ENCODE peak calls at places on chromosomes 11 and 22, in four cellular contexts. W is pancreas, J is uterus, R is right atrium auricular region. X is an unnamed sample.

GRCh38 chr11:2518112-2518982 is 73.5 kb downstream of the KCNQ1 start:
- DNase-seq in R (peak; percentile 47), W (peak; percentile 15), J (peak; percentile 11), X (no peak)

GRCh38 chr11:12526789-12527188 is 147.4 kb upstream of the TEAD1 start:
- DNase-seq in W (no peak), J (no peak), R (no peak), X (no peak)

GRCh38 chr11:36361901-36362391 is 65.9 kb downstream of the PRR5L start:
- DNase-seq in R (peak; percentile 63), J (no peak), W (no peak), X (no peak)

GRCh38 chr11:8122173-8122572 is 41.2 kb downstream of the TUB start:
- DNase-seq in R (no peak), J (no peak), W (no peak), X (no peak)

GRCh38 chr11:109150603-109151002 is 271.4 kb upstream of the C11orf87 start:
- DNase-seq in J (no peak), R (no peak), W (no peak), X (no peak)

GRCh38 chr22:24465566-24465965 is 29.6 kb upstream of the UPB1 start:
- DNase-seq in W (no peak), R (no peak), J (no peak), X (no peak)

GRCh38 chr11:10628506-10629236 is 60.2 kb upstream of the LYVE1 start:
- DNase-seq in W (no peak), J (no peak), R (no peak), X (no peak)

GRCh38 chr11:5488798-5489399 is 414 bp downstream of the OR52D1 start:
- DNase-seq in R (no peak), W (no peak), J (no peak), X (no peak)

GRCh38 chr11:2096919-2097301 is 42.3 kb downstream of the IGF2 start:
- DNase-seq in R (no peak), J (no peak), W (peak; percentile 22), X (peak; percentile 72)

GRCh38 chr22:39299829-39300178 is 19.6 kb downstream of the RPL3 start:
- DNase-seq in J (no peak), R (no peak), W (no peak), X (peak; percentile 66)

GRCh38 chr22:29665486-29665885 is 54.3 kb upstream of the CABP7 start:
- DNase-seq in W (no peak), R (no peak), J (no peak), X (no peak)

GRCh38 chr11:118364956-118365615 is 5.7 kb downstream of the UBE4A start:
- DNase-seq in W (no peak), R (no peak), J (no peak), X (no peak)

GRCh38 chr11:46336781-46337180 is 10.5 kb upstream of the DGKZ start:
- DNase-seq in R (no peak), J (no peak), W (no peak), X (no peak)

GRCh38 chr11:85647078-85647477 is 689 bp upstream of the TMEM126A start:
- DNase-seq in R (no peak), W (no peak), J (no peak), X (no peak)

GRCh38 chr22:22824340-22825212 is 63.0 kb upstream of the IGLL5 start:
- DNase-seq in R (no peak), W (no peak), J (no peak), X (no peak)

GRCh38 chr22:45526768-45527360 is 24.2 kb downstream of the FBLN1 start:
- DNase-seq in R (no peak), J (peak; percentile 43), W (no peak), X (no peak)

GRCh38 chr11:27293500-27294417 is 69.3 kb downstream of the CCDC34 start:
- DNase-seq in J (no peak), W (no peak), R (no peak), X (no peak)

GRCh38 chr11:93729129-93729616 is 12.1 kb downstream of the TAF1D start:
- DNase-seq in J (no peak), R (no peak), W (no peak), X (no peak)

GRCh38 chr11:120178441-120179070 is 32.3 kb upstream of the OAF start:
- DNase-seq in W (no peak), R (peak; percentile 56), J (peak; percentile 13), X (no peak)

GRCh38 chr22:25942126-25942988 is 200.4 kb downstream of the MYO18B start:
- DNase-seq in W (no peak), J (no peak), R (no peak), X (peak; percentile 45)

GRCh38 chr22:30357650-30358215 is 926 bp downstream of the CCDC157 start:
- DNase-seq in J (no peak), R (no peak), W (no peak), X (no peak)

GRCh38 chr11:119671048-119671447 is 58.0 kb downstream of the NECTIN1 start:
- DNase-seq in W (peak; percentile 48), R (peak; percentile 61), J (peak; percentile 74), X (peak; percentile 87)

GRCh38 chr11:55357560-55358184 is 10.1 kb upstream of the OR4A15 start:
- DNase-seq in W (no peak), R (no peak), J (no peak), X (no peak)

GRCh38 chr11:111944651-111945051 is 7.5 kb downstream of the DIXDC1 start:
- DNase-seq in J (no peak), W (no peak), R (peak; percentile 57), X (no peak)

GRCh38 chr11:64237484-64237951 is 3.1 kb downstream of the VEGFB start:
- DNase-seq in R (no peak), W (peak; percentile 98), J (peak; percentile 20), X (no peak)

GRCh38 chr11:75380716-75381420 is 18.4 kb upstream of the RPS3 start:
- DNase-seq in R (no peak), W (no peak), J (no peak), X (no peak)

GRCh38 chr11:40384991-40385390 is 1074.5 kb downstream of the LRRC4C start:
- DNase-seq in W (no peak), J (no peak), R (no peak), X (no peak)

GRCh38 chr11:1557904-1558831 is 13.9 kb downstream of the DUSP8 start:
- DNase-seq in W (peak; percentile 82), R (no peak), J (peak; percentile 83), X (peak; percentile 77)

GRCh38 chr11:64502634-64503033 is 88.4 kb upstream of the SLC22A12 start:
- DNase-seq in J (no peak), W (no peak), R (no peak), X (no peak)

GRCh38 chr11:100876826-100877545 is 189.9 kb downstream of the ARHGAP42 start:
- DNase-seq in R (no peak), W (no peak), J (no peak), X (no peak)

GRCh38 chr11:108592591-108593213 is 866 bp downstream of the EXPH5 start:
- DNase-seq in J (no peak), W (peak; percentile 44), R (no peak), X (no peak)

GRCh38 chr22:17115927-17116326 is 5.2 kb downstream of the TMEM121B start:
- DNase-seq in W (no peak), R (no peak), J (no peak), X (no peak)

DNA sequence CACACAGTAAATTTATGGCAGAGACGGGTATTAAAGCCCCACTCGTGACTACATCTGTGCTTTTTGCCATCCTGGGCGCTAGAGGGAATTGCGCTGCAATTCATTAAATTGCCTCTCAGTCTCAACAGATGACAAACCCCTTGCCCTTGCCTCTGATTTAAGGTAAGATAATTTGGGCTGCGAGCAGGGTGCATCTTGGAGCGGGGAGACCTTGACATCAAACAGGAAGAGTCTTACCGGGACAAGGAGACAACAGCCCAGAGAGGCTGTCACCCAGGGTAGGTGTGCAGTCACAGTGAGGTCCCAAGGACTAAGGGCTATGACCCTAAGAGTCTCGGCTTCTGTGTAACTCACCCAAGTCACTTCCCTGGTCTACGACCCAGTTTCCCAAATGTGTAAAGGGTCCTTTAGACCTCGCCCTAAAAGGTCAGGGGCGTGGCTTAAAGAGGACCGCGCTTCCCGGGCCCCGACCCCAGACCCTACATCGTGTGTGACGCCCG is 427 bp upstream of the TOM1 start:
- DNase-seq in W (no peak), R (no peak), J (no peak), X (no peak)
- TF ChIP-seq CTCF in W (no peak), R (no peak), J (no peak), X (no peak)

GRCh38 chr11:125166347-125166841 is 1.8 kb downstream of the PKNOX2 start:
- DNase-seq in W (peak; percentile 49), R (no peak), J (peak; percentile 42), X (peak; percentile 24)

GRCh38 chr11:125165111-125165663 is 636 bp downstream of the PKNOX2 start:
- DNase-seq in R (no peak), W (peak; percentile 65), J (no peak), X (no peak)

GRCh38 chr11:125164422-125165110 is at the start of gene PKNOX2:
- DNase-seq in W (peak; percentile 87), R (peak; percentile 81), J (peak; percentile 77), X (peak; percentile 85)

GRCh38 chr11:125166903-125167291 is 2.3 kb downstream of the PKNOX2 start:
- DNase-seq in J (no peak), W (no peak), R (no peak), X (no peak)

DNA sequence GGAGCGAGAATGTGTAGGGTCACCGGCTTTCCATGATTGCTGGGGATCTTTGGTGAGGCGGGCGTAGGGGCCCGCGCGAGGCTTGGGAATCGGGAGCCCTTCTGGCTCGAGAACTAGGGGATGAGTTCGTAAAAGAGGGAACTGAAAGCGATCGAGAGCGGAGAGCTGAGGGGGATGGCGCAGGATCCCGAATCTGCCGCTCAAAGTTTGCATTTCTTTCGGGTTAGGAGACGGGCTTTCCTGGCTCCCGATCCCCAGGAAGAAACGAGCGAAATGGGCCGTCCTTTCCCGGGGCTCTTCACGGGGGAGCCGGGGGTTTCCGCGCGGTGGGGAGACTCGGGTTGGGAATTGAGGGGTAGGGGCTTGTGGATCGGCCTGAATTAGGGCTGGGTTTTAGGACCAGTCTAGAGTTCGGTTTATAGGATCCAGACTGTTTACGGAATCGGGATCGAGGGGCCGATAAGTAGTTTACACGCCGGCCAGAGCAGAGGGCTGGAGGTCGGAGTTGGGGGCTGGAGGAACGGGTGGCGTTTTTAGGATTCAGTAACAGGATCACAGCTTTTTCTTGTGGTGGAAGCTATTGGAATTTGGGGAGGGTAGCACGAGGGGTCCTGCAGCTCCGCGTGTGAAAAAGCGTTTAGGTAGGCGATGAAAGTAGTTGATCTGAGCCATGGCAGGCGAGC is 1.3 kb downstream of the PKNOX2 start:
- DNase-seq in J (no peak), R (no peak), W (no peak), X (no peak)
- H3K4me1 ChIP-seq in J (no peaks in the 10 kb centered on the region), R (peaks cover 56% of the 10 kb centered on the region), W (peaks cover 35% of the 10 kb centered on the region), X (peaks cover 9% of the 10 kb centered on the region)

GRCh38 chr22:49046546-49047305 is 780.9 kb downstream of the BRD1 start:
- DNase-seq in R (no peak), W (peak; percentile 57), J (peak; percentile 43), X (no peak)
- TF ChIP-seq CTCF in R (peak; percentile 64), W (peak; percentile 43), J (peak; percentile 27), X (peak; percentile 54)

GRCh38 chr11:47499160-47499559 is 50.2 kb upstream of the RAPSN start:
- DNase-seq in J (no peak), W (no peak), R (no peak), X (no peak)
- H3K4me1 ChIP-seq in J (no peaks in the 10 kb centered on the region), W (peaks cover 13% of the 10 kb centered on the region), R (peaks cover 41% of the 10 kb centered on the region), X (peaks cover 58% of the 10 kb centered on the region)

DNA sequence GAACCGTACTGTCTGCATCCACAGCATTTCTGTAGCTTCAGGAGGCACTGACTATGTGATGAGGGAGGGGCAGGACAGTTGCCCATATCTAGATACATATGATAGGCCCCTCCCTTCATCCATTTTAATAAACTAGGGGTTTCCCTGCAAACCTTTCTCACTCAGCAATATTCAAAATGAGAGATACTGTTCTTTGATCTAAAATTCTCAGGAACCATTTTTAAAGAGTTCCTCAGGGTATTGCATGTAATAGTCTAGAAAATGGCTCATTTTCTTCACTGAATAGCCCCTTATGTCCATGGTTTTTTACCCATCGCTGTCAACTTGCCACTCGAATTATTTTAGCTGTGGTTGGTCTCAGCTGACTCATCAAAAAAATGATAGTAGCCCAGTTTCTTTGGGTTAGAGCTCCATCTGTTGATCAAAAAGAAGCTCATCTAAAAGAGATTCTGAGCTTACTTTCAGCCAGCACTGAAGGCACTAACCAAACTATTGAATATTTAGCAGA is 37.0 kb upstream of the DNAJB7 start:
- DNase-seq in R (no peak), J (no peak), W (no peak), X (no peak)
- TF ChIP-seq CTCF in R (peak; percentile 60), J (peak; percentile 22), W (no peak), X (peak; percentile 56)